ENCODE peak calls at places on chromosomes 1 and 21, in nine cellular contexts. U, D, Q, S, K, F, M, Y and A are unnamed samples.

GRCh38 chr1:184973308-184974085 is 811 bp downstream of the NIBAN1 start:
- DNase-seq in M (peak; percentile 60), D (no peak), U (peak; percentile 10), Q (peak; percentile 32), S (peak; percentile 90), Y (no peak), K (peak; percentile 76), F (peak; percentile 44), A (peak; percentile 76)

GRCh38 chr1:93427656-93428055 is 20.3 kb upstream of the FNBP1L start:
- DNase-seq in D (no peak), K (no peak), F (no peak), M (no peak), S (no peak), U (no peak), Y (no peak), Q (no peak), A (no peak)

GRCh38 chr1:223245983-223246382 is 102.9 kb upstream of the TLR5 start:
- DNase-seq in S (no peak), K (no peak), M (no peak), Y (no peak), F (no peak), D (no peak), Q (no peak), U (no peak), A (no peak)

GRCh38 chr1:194062962-194063361 is 876.5 kb upstream of the B3GALT2 start:
- DNase-seq in S (no peak), Q (no peak), Y (no peak), F (peak; percentile 93), M (peak; percentile 22), K (no peak), U (no peak), D (no peak), A (no peak)

GRCh38 chr1:63087966-63088365 is 234.4 kb upstream of the FOXD3 start:
- DNase-seq in S (no peak), Q (no peak), Y (no peak), U (peak; percentile 31), F (no peak), M (peak; percentile 20), K (no peak), D (no peak), A (no peak)

GRCh38 chr21:39882186-39882882 is 15.1 kb downstream of the PCP4 start:
- DNase-seq in M (no peak), S (no peak), Y (no peak), K (no peak), D (no peak), F (no peak), Q (no peak), U (no peak), A (no peak)

GRCh38 chr1:38990401-38990745 is 703 bp upstream of the AKIRIN1 start:
- DNase-seq in U (no peak), F (no peak), Y (no peak), S (no peak), Q (no peak), M (peak; percentile 23), D (no peak), K (no peak), A (no peak)

GRCh38 chr1:228798548-228798947 is 63.3 kb downstream of the RHOU start:
- DNase-seq in Y (no peak), F (no peak), Q (no peak), U (no peak), K (no peak), S (no peak), M (no peak), D (no peak), A (no peak)

GRCh38 chr1:8182034-8182761 is 135.7 kb upstream of the SLC45A1 start:
- DNase-seq in M (peak; percentile 66), Y (peak; percentile 21), U (no peak), Q (no peak), D (no peak), F (peak; percentile 92), S (peak; percentile 2), K (no peak), A (peak; percentile 60)

GRCh38 chr1:54028306-54029251 is 10.6 kb upstream of the LDLRAD1 start:
- DNase-seq in U (no peak), D (no peak), Y (no peak), K (no peak), Q (no peak), F (no peak), M (no peak), S (no peak), A (no peak)

GRCh38 chr1:58788259-58788658 is 4.4 kb upstream of the JUN start:
- DNase-seq in Y (no peak), D (no peak), K (no peak), U (no peak), M (no peak), F (no peak), Q (no peak), S (no peak), A (no peak)

GRCh38 chr1:27513958-27514357 is 24.0 kb upstream of the WASF2 start:
- DNase-seq in M (no peak), F (no peak), S (no peak), U (no peak), Q (no peak), Y (no peak), K (no peak), D (no peak), A (peak; percentile 56)

GRCh38 chr1:165542015-165542631 is 1.7 kb upstream of the LRRC52 start:
- DNase-seq in Q (no peak), M (peak; percentile 6), S (no peak), U (no peak), F (no peak), Y (no peak), D (no peak), K (no peak), A (no peak)

GRCh38 chr1:19872190-19872589 is 10.0 kb upstream of the OTUD3 start:
- DNase-seq in F (no peak), U (peak; percentile 7), S (no peak), Q (no peak), Y (peak; percentile 86), D (peak; percentile 19), M (peak; percentile 72), K (no peak), A (no peak)

GRCh38 chr21:29258626-29259335 is 39.9 kb upstream of the BACH1 start:
- DNase-seq in M (no peak), S (no peak), D (peak; percentile 53), U (no peak), K (no peak), Y (no peak), F (peak; percentile 61), Q (no peak), A (no peak)

GRCh38 chr1:119918301-119918700 is 22.0 kb upstream of the ADAM30 start:
- DNase-seq in F (no peak), S (no peak), U (no peak), D (no peak), M (no peak), Q (no peak), Y (no peak), K (no peak), A (no peak)

GRCh38 chr1:163796394-163796821 is 474.7 kb downstream of the NUF2 start:
- DNase-seq in U (no peak), D (no peak), Q (no peak), K (no peak), Y (no peak), S (no peak), F (peak; percentile 45), M (peak; percentile 17), A (no peak)

GRCh38 chr1:6409733-6410132 is 10.0 kb downstream of the HES2 start:
- DNase-seq in Q (no peak), S (no peak), K (no peak), U (no peak), M (no peak), D (no peak), F (no peak), Y (no peak), A (no peak)
- H3K9me3 ChIP-seq in Q (no peaks in the 10 kb centered on the region), S (no peaks in the 10 kb centered on the region), K (no peaks in the 10 kb centered on the region), U (no peaks in the 10 kb centered on the region), M (no peaks in the 10 kb centered on the region), D (no peaks in the 10 kb centered on the region), F (no peaks in the 10 kb centered on the region), Y (no peaks in the 10 kb centered on the region), A (no peaks in the 10 kb centered on the region)

DNA sequence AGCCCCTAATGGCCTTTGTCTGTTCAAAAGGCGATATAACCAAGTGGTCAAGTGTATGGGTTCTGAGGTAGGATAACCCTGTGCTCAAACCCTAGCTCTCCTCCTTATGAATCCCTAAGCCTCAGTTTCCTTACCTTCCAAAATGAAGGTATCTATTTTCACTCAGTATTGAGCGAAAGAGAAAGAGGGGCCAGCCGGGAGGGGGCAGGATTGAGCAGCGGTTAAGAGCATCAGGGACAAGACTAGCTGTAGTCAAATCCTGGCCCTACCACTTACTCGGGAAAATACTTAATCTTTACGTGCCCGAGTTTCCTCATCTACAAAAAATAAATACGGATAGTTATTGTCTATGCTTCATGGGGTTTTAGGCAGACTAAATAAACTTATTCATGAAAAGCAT is 25.7 kb downstream of the LY9 start:
- DNase-seq in D (no peak), U (peak; percentile 21), F (no peak), K (no peak), Q (no peak), Y (no peak), S (no peak), M (no peak), A (no peak)
- TF ChIP-seq CTCF in D (no peak), U (peak; percentile 42), F (peak; percentile 5), K (no peak), Q (no peak), Y (no peak), S (no peak), M (no peak), A (no peak)

GRCh38 chr1:152658649-152659048 is 4.5 kb upstream of the LCE2D start:
- DNase-seq in D (no peak), S (no peak), M (no peak), Y (no peak), Q (no peak), K (no peak), F (no peak), U (no peak), A (no peak)

GRCh38 chr1:152667625-152668024 is 4.4 kb downstream of the LCE2D start:
- DNase-seq in U (no peak), M (no peak), Q (no peak), K (no peak), S (no peak), D (no peak), Y (no peak), F (no peak), A (no peak)

GRCh38 chr1:152657677-152658076 is 5.5 kb upstream of the LCE2D start:
- DNase-seq in K (no peak), U (no peak), Q (no peak), D (no peak), M (no peak), Y (no peak), F (no peak), S (no peak), A (no peak)

GRCh38 chr1:152663098-152663497 is at the start of gene LCE2D:
- DNase-seq in S (no peak), Y (no peak), M (no peak), D (no peak), K (no peak), F (no peak), U (no peak), Q (no peak), A (no peak)
- H3K9me3 ChIP-seq in S (no peaks in the 10 kb centered on the region), Y (no peaks in the 10 kb centered on the region), M (no peaks in the 10 kb centered on the region), D (no peaks in the 10 kb centered on the region), K (no peaks in the 10 kb centered on the region), F (no peaks in the 10 kb centered on the region), U (no peaks in the 10 kb centered on the region), Q (no peaks in the 10 kb centered on the region), A (no peaks in the 10 kb centered on the region)

DNA sequence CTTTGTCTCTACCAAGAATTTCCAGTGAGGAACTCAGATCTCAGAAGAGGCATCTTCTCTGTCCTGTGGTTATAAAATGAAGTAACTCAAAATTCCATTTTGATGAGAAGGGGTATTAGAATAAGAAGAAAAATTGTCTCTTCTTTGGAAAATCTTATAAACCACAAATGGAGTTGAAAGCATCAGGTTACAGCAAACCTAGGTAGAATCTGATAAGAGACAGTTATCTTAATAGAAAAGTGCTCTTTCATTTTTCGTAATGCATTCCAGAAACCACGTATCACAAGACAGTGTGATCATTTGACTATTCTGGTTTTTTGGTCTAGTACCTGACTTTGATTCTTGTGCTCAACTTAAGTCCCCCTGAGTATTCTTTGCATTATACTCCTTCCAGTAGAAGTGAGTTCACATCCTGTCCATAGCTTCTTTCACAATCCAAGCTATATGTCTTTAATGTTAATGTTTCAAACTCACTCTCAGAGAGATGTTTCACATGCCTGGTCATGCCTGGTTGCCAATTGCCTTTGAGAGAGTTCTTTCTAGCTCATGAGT is 120.8 kb upstream of the PRDX6 start:
- DNase-seq in S (no peak), Q (no peak), U (no peak), F (no peak), M (no peak), D (no peak), Y (no peak), K (no peak), A (no peak)
- TF ChIP-seq CTCF in S (no peak), Q (no peak), U (no peak), F (no peak), M (no peak), D (no peak), Y (no peak), K (no peak), A (no peak)